ENCODE peak calls at places on chromosomes 5 and 9, in five cellular contexts. One of them, this sample, is unnamed.

GRCh38 chr5:78574731-78575161 is 73.8 kb downstream of the LHFPL2 start:
- DNase-seq in heart right ventricle: no peak
- DNase-seq in GM23248: peak
- DNase-seq in left ventricle myocardium inferior: no peak
- DNase-seq in HL-60: no peak
- DNase-seq in this sample: no peak

GRCh38 chr9:31608413-31608812 is 776.0 kb upstream of the ACO1 start:
- DNase-seq in heart right ventricle: no peak
- DNase-seq in GM23248: no peak
- DNase-seq in HL-60: no peak
- DNase-seq in left ventricle myocardium inferior: no peak
- DNase-seq in this sample: no peak

GRCh38 chr5:123511290-123511647 is 708 bp upstream of the CSNK1G3 start:
- DNase-seq in left ventricle myocardium inferior: no peak
- DNase-seq in GM23248: peak
- DNase-seq in HL-60: no peak
- DNase-seq in heart right ventricle: no peak
- DNase-seq in this sample: no peak

GRCh38 chr5:74032617-74033016 is 406.6 kb downstream of the ARHGEF28 start:
- DNase-seq in GM23248: no peak
- DNase-seq in HL-60: no peak
- DNase-seq in left ventricle myocardium inferior: no peak
- DNase-seq in heart right ventricle: no peak
- DNase-seq in this sample: no peak

GRCh38 chr9:61666849-61667371 is 477.1 kb downstream of the SPATA31A7 start:
- DNase-seq in left ventricle myocardium inferior: no peak
- DNase-seq in heart right ventricle: no peak
- DNase-seq in GM23248: no peak
- DNase-seq in HL-60: no peak
- DNase-seq in this sample: no peak

GRCh38 chr9:27749838-27750237 is 176.6 kb upstream of the C9orf72 start:
- DNase-seq in heart right ventricle: no peak
- DNase-seq in HL-60: no peak
- DNase-seq in GM23248: no peak
- DNase-seq in left ventricle myocardium inferior: no peak
- DNase-seq in this sample: no peak

GRCh38 chr5:116502616-116503015 is 72.0 kb downstream of the SEMA6A start:
- DNase-seq in HL-60: no peak
- DNase-seq in GM23248: no peak
- DNase-seq in heart right ventricle: no peak
- DNase-seq in left ventricle myocardium inferior: no peak
- DNase-seq in this sample: peak

GRCh38 chr9:133786371-133786753 is 48.2 kb upstream of the SARDH start:
- DNase-seq in heart right ventricle: no peak
- DNase-seq in left ventricle myocardium inferior: no peak
- DNase-seq in HL-60: no peak
- DNase-seq in GM23248: no peak
- DNase-seq in this sample: no peak

GRCh38 chr5:97182571-97183099 is 412 bp downstream of the RIOK2 start:
- DNase-seq in heart right ventricle: no peak
- DNase-seq in HL-60: no peak
- DNase-seq in left ventricle myocardium inferior: no peak
- DNase-seq in GM23248: peak
- DNase-seq in this sample: no peak

GRCh38 chr9:135797507-135798302 is 95.7 kb downstream of the KCNT1 start:
- DNase-seq in left ventricle myocardium inferior: peak
- DNase-seq in heart right ventricle: peak
- DNase-seq in GM23248: peak
- DNase-seq in HL-60: peak
- DNase-seq in this sample: peak

GRCh38 chr9:36960575-36960955 is 73.5 kb downstream of the PAX5 start:
- DNase-seq in left ventricle myocardium inferior: no peak
- DNase-seq in HL-60: no peak
- DNase-seq in heart right ventricle: no peak
- DNase-seq in GM23248: no peak
- DNase-seq in this sample: no peak

GRCh38 chr9:78932849-78933627 is 636.1 kb downstream of the PSAT1 start:
- DNase-seq in HL-60: no peak
- DNase-seq in GM23248: peak
- DNase-seq in heart right ventricle: no peak
- DNase-seq in left ventricle myocardium inferior: no peak
- DNase-seq in this sample: no peak

GRCh38 chr5:111699976-111700375 is 57.0 kb downstream of the NREP start:
- DNase-seq in left ventricle myocardium inferior: no peak
- DNase-seq in GM23248: no peak
- DNase-seq in HL-60: no peak
- DNase-seq in heart right ventricle: no peak
- DNase-seq in this sample: no peak

GRCh38 chr5:91137647-91138046 is 245.5 kb downstream of the ARRDC3 start:
- DNase-seq in HL-60: no peak
- DNase-seq in heart right ventricle: no peak
- DNase-seq in GM23248: no peak
- DNase-seq in left ventricle myocardium inferior: no peak
- DNase-seq in this sample: no peak

GRCh38 chr5:61995486-61995885 is 310.5 kb upstream of the KIF2A start:
- DNase-seq in GM23248: no peak
- DNase-seq in left ventricle myocardium inferior: no peak
- DNase-seq in HL-60: no peak
- DNase-seq in heart right ventricle: no peak
- DNase-seq in this sample: no peak

GRCh38 chr5:34658023-34658422 is 1.9 kb downstream of the RAI14 start:
- DNase-seq in left ventricle myocardium inferior: no peak
- DNase-seq in HL-60: no peak
- DNase-seq in heart right ventricle: no peak
- DNase-seq in GM23248: peak
- DNase-seq in this sample: no peak
- H3K4me3 ChIP-seq in left ventricle myocardium inferior: peak
- H3K4me3 ChIP-seq in HL-60: no peak
- H3K4me3 ChIP-seq in heart right ventricle: peak
- H3K4me3 ChIP-seq in GM23248: peak
- H3K4me3 ChIP-seq in this sample: no peak

GRCh38 chr5:132211787-132212186 is 15.9 kb downstream of the P4HA2 start:
- DNase-seq in heart right ventricle: peak
- DNase-seq in HL-60: no peak
- DNase-seq in GM23248: no peak
- DNase-seq in left ventricle myocardium inferior: peak
- DNase-seq in this sample: no peak

GRCh38 chr5:132214491-132214890 is 13.2 kb downstream of the P4HA2 start:
- DNase-seq in heart right ventricle: no peak
- DNase-seq in left ventricle myocardium inferior: no peak
- DNase-seq in GM23248: no peak
- DNase-seq in HL-60: no peak
- DNase-seq in this sample: no peak

GRCh38 chr5:132210944-132211343 is 16.7 kb downstream of the P4HA2 start:
- DNase-seq in left ventricle myocardium inferior: peak
- DNase-seq in heart right ventricle: peak
- DNase-seq in HL-60: no peak
- DNase-seq in GM23248: no peak
- DNase-seq in this sample: no peak

GRCh38 chr5:132215329-132215728 is 12.3 kb downstream of the P4HA2 start:
- DNase-seq in heart right ventricle: peak
- DNase-seq in HL-60: no peak
- DNase-seq in GM23248: peak
- DNase-seq in left ventricle myocardium inferior: peak
- DNase-seq in this sample: peak

DNA sequence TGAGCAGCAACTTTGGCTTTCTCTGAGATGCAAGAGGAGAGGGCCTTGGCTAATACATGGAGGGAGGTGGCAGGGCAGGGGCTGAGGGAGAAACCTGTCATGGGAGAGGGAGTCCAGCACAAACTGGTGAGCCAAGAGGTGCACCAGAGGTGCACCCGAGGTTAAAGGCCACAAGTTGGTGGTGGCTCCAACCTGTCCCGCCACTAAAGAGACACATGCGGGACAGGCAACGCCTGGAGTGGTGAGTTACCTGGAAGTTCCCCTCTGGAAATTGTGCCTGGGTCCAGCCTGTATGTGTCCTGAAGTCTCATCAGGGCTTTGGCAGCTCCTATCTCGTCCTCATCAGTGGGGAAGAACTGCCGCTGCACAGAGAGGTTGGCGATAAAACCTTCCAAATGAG is 14.0 kb downstream of the P4HA2 start:
- DNase-seq in heart right ventricle: no peak
- DNase-seq in HL-60: no peak
- DNase-seq in left ventricle myocardium inferior: no peak
- DNase-seq in GM23248: no peak
- DNase-seq in this sample: no peak
- H3K4me3 ChIP-seq in heart right ventricle: no peak
- H3K4me3 ChIP-seq in HL-60: no peak
- H3K4me3 ChIP-seq in left ventricle myocardium inferior: no peak
- H3K4me3 ChIP-seq in GM23248: no peak
- H3K4me3 ChIP-seq in this sample: no peak

DNA sequence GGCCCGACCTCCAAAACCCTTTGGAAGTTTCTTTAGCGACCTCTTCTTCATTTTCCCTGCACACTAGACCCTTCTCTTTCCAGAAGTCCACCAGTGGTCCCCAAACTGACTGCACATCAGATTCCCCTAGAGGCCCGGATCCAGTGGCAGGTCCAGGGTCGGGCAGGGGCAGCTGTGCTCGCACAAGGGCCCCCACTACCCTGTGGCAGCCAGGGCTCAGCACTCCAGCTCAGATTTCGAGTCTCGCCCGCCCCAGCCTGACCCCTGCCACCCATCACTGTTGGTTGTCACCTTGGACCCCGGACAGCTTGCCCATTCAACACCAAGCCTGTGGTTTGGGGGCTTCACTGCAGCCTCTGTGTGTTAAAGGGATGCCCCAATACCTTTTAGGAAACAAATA is 7.8 kb upstream of the ZDHHC12 start:
- DNase-seq in heart right ventricle: no peak
- DNase-seq in GM23248: no peak
- DNase-seq in left ventricle myocardium inferior: no peak
- DNase-seq in HL-60: no peak
- DNase-seq in this sample: no peak
- H3K4me3 ChIP-seq in heart right ventricle: no peak
- H3K4me3 ChIP-seq in GM23248: no peak
- H3K4me3 ChIP-seq in left ventricle myocardium inferior: no peak
- H3K4me3 ChIP-seq in HL-60: no peak
- H3K4me3 ChIP-seq in this sample: no peak

GRCh38 chr5:178577376-178577839 is 12.8 kb downstream of the COL23A1 start:
- DNase-seq in heart right ventricle: no peak
- DNase-seq in HL-60: no peak
- DNase-seq in left ventricle myocardium inferior: no peak
- DNase-seq in GM23248: no peak
- DNase-seq in this sample: no peak

GRCh38 chr5:178573216-178573615 is 17.0 kb downstream of the COL23A1 start:
- DNase-seq in left ventricle myocardium inferior: peak
- DNase-seq in GM23248: no peak
- DNase-seq in HL-60: no peak
- DNase-seq in heart right ventricle: peak
- DNase-seq in this sample: no peak

GRCh38 chr5:178580556-178580955 is 9.6 kb downstream of the COL23A1 start:
- DNase-seq in GM23248: no peak
- DNase-seq in left ventricle myocardium inferior: no peak
- DNase-seq in HL-60: no peak
- DNase-seq in heart right ventricle: no peak
- DNase-seq in this sample: no peak

GRCh38 chr5:178577944-178578343 is 12.2 kb downstream of the COL23A1 start:
- DNase-seq in HL-60: no peak
- DNase-seq in left ventricle myocardium inferior: no peak
- DNase-seq in heart right ventricle: no peak
- DNase-seq in GM23248: no peak
- DNase-seq in this sample: no peak

DNA sequence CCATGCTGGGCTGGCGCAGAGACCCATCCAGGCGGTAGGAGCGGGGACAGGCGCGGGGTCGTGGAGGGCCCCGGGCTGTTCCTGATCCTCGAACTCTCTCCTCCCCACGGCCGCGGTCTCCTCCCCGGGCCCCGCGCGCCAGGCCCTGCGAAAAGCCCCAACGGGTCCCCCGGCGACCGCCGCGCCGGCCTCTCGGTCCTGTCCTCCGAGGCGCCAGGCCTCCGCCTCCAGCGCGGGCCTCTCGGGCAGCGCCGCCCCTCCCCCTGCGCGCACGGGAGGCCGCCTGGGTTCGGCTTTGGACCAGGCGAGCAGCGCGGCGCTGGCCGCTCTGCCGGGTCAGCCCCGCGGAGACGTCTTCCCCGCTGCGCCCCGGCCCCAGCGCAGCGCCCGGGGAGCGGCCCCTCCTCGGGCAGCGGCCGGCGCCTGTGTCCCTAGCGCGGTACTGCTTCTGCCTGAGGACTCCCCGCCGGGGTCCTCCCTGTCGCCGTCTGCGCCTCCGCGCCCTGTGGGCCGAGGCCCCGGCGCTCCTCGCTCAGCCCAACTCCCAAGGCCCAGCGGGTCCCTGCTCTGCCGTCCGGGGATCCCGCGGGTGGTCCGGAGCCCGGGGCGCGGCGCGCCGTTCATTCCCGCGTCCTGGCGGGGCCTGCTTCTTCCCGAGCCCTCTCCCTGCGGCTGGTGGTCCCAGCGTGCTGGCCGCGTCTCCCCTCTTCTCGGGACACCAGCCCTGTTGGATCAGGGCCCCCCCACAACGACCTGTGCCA is 13.4 kb downstream of the COL23A1 start:
- DNase-seq in GM23248: no peak
- DNase-seq in HL-60: no peak
- DNase-seq in left ventricle myocardium inferior: no peak
- DNase-seq in heart right ventricle: peak
- DNase-seq in this sample: no peak
- H3K4me3 ChIP-seq in GM23248: no peak
- H3K4me3 ChIP-seq in HL-60: no peak
- H3K4me3 ChIP-seq in left ventricle myocardium inferior: peak
- H3K4me3 ChIP-seq in heart right ventricle: peak
- H3K4me3 ChIP-seq in this sample: no peak

DNA sequence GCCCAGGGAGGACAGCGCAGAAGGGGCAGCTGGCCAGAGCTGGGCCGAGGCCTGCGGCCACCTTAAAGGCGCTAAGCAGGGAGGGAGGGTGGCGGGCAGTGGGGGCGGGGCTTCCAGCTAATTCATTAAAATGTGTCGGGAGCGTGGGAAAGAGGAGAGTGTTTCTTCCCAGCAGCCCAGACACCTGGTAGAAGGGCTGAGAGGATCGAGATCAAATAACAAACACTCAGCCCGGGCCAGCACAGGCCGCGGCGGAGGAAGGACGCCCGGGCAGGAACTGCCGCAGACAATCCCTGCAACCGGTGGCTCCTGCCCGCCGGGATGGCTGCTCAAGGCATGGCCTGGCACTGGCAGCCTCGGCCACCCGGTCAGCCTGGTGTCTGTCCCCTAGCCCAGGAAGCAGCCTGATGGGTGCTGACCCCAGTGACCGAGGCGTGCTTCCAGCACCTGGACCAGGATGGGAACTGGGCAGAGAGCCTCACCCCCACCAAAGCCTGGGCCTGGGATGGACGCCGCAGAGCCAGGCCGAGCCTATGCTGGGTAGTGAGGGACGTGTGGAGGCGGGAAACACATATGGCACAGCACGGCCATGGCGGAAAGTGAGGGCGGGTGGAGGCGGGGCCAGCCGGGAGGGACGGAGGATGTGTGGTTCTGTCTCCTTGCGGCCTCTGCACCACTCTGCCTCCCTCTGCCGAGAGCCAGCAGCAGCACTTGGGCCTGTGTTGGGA is 3.2 kb upstream of the NRARP start:
- DNase-seq in GM23248: peak
- DNase-seq in heart right ventricle: peak
- DNase-seq in HL-60: peak
- DNase-seq in left ventricle myocardium inferior: peak
- DNase-seq in this sample: peak
- H3K4me3 ChIP-seq in GM23248: no peak
- H3K4me3 ChIP-seq in heart right ventricle: peak
- H3K4me3 ChIP-seq in HL-60: no peak
- H3K4me3 ChIP-seq in left ventricle myocardium inferior: peak
- H3K4me3 ChIP-seq in this sample: peak

GRCh38 chr5:132828846-132829494 is 1.5 kb downstream of the SHROOM1 start:
- DNase-seq in heart right ventricle: no peak
- DNase-seq in left ventricle myocardium inferior: no peak
- DNase-seq in HL-60: no peak
- DNase-seq in GM23248: no peak
- DNase-seq in this sample: no peak
- H3K4me3 ChIP-seq in heart right ventricle: peak
- H3K4me3 ChIP-seq in left ventricle myocardium inferior: peak
- H3K4me3 ChIP-seq in HL-60: no peak
- H3K4me3 ChIP-seq in GM23248: peak
- H3K4me3 ChIP-seq in this sample: peak